ENCODE peak calls at places on chromosomes 2 and 18, in five cellular contexts. F is cardiac fibroblast, C is Peyer's patch, I is astrocyte, U is osteoblast. N is an unnamed sample.

GRCh38 chr2:38074775-38075435 is 1.0 kb downstream of the CYP1B1 start:
- DNase-seq in F (peak; percentile 54), C (no peak), I (peak; percentile 58), U (peak; percentile 89), N (peak; percentile 36)

GRCh38 chr18:48608581-48608980 is 69.8 kb downstream of the CTIF start:
- DNase-seq in F (no peak), C (no peak), I (no peak), U (no peak), N (no peak)

GRCh38 chr2:233387667-233388528 is 33.6 kb downstream of the DGKD start:
- DNase-seq in F (peak; percentile 99), C (peak; percentile 80), I (peak; percentile 91), U (peak; percentile 94), N (peak; percentile 97)

GRCh38 chr18:60892441-60892840 is 440.8 kb upstream of the CDH20 start:
- DNase-seq in F (peak; percentile 28), C (no peak), I (peak; percentile 31), U (no peak), N (no peak)

GRCh38 chr2:230671117-230671516 is 41.5 kb upstream of the CAB39 start:
- DNase-seq in F (no peak), C (no peak), I (peak; percentile 90), U (no peak), N (peak; percentile 85)

GRCh38 chr2:138641277-138641676 is 138.9 kb downstream of the NXPH2 start:
- DNase-seq in F (no peak), C (no peak), I (peak; percentile 10), U (no peak), N (no peak)

GRCh38 chr2:188416367-188416766 is 124.7 kb downstream of the GULP1 start:
- DNase-seq in F (no peak), C (no peak), I (no peak), U (peak; percentile 5), N (no peak)

GRCh38 chr18:8562914-8563313 is 46.3 kb upstream of the RAB12 start:
- DNase-seq in F (no peak), C (no peak), I (no peak), U (no peak), N (no peak)

GRCh38 chr2:41933585-41934322 is 114.1 kb upstream of the PKDCC start:
- DNase-seq in F (peak; percentile 97), C (no peak), I (peak; percentile 95), U (peak; percentile 94), N (peak; percentile 85)

GRCh38 chr2:38509322-38509946 is 93.3 kb downstream of the HNRNPLL start:
- DNase-seq in F (peak; percentile 72), C (no peak), I (peak; percentile 78), U (no peak), N (peak; percentile 60)

GRCh38 chr2:69434753-69435152 is 2.5 kb downstream of the NFU1 start:
- DNase-seq in F (no peak), C (no peak), I (no peak), U (no peak), N (no peak)

GRCh38 chr2:145587922-145588321 is 1068.0 kb upstream of the ZEB2 start:
- DNase-seq in F (no peak), C (no peak), I (no peak), U (no peak), N (no peak)

GRCh38 chr2:241417626-241418025 is 61.5 kb downstream of the FARP2 start:
- DNase-seq in F (no peak), C (no peak), I (no peak), U (no peak), N (no peak)

GRCh38 chr2:69437751-69438154 is 518 bp upstream of the NFU1 start:
- DNase-seq in F (no peak), C (peak; percentile 57), I (peak; percentile 53), U (peak; percentile 82), N (no peak)

GRCh38 chr2:11955883-11956282 is 209.5 kb downstream of the LPIN1 start:
- DNase-seq in F (no peak), C (no peak), I (no peak), U (no peak), N (no peak)

GRCh38 chr2:169676850-169677249 is 17.4 kb downstream of the CFAP210 start:
- DNase-seq in F (no peak), C (no peak), I (no peak), U (no peak), N (no peak)

GRCh38 chr2:157221394-157221988 is 36.0 kb upstream of the GALNT5 start:
- DNase-seq in F (no peak), C (no peak), I (no peak), U (no peak), N (no peak)

GRCh38 chr2:218855305-218856167 is 4.1 kb upstream of the WNT6 start:
- DNase-seq in F (no peak), C (no peak), I (no peak), U (peak; percentile 42), N (no peak)

GRCh38 chr2:231032575-231033140 is 4.7 kb upstream of the C2orf72 start:
- DNase-seq in F (no peak), C (no peak), I (no peak), U (no peak), N (no peak)

GRCh38 chr2:205849136-205849535 is 166.8 kb downstream of the NRP2 start:
- DNase-seq in F (no peak), C (no peak), I (no peak), U (no peak), N (no peak)

GRCh38 chr2:898319-898718 is 52.3 kb upstream of the SNTG2 start:
- DNase-seq in F (no peak), C (no peak), I (no peak), U (no peak), N (no peak)

GRCh38 chr2:189751080-189751658 is 11.4 kb downstream of the OSGEPL1 start:
- DNase-seq in F (peak; percentile 40), C (peak; percentile 69), I (no peak), U (peak; percentile 66), N (peak; percentile 54)

GRCh38 chr2:5846881-5847280 is 154.7 kb downstream of the SOX11 start:
- DNase-seq in F (no peak), C (no peak), I (peak; percentile 72), U (no peak), N (no peak)

GRCh38 chr2:127655209-127656073 is 9.5 kb downstream of the GPR17 start:
- DNase-seq in F (no peak), C (no peak), I (no peak), U (peak; percentile 80), N (no peak)

GRCh38 chr2:26008851-26009566 is 24.9 kb upstream of the RAB10 start:
- DNase-seq in F (peak; percentile 95), C (peak; percentile 79), I (peak; percentile 32), U (peak; percentile 90), N (peak; percentile 96)

GRCh38 chr2:100771125-100771524 is 48.8 kb upstream of the NPAS2 start:
- DNase-seq in F (no peak), C (no peak), I (no peak), U (no peak), N (no peak)

GRCh38 chr2:238816296-238816695 is 31.6 kb upstream of the TWIST2 start:
- DNase-seq in F (no peak), C (no peak), I (no peak), U (no peak), N (peak; percentile 26)

DNA sequence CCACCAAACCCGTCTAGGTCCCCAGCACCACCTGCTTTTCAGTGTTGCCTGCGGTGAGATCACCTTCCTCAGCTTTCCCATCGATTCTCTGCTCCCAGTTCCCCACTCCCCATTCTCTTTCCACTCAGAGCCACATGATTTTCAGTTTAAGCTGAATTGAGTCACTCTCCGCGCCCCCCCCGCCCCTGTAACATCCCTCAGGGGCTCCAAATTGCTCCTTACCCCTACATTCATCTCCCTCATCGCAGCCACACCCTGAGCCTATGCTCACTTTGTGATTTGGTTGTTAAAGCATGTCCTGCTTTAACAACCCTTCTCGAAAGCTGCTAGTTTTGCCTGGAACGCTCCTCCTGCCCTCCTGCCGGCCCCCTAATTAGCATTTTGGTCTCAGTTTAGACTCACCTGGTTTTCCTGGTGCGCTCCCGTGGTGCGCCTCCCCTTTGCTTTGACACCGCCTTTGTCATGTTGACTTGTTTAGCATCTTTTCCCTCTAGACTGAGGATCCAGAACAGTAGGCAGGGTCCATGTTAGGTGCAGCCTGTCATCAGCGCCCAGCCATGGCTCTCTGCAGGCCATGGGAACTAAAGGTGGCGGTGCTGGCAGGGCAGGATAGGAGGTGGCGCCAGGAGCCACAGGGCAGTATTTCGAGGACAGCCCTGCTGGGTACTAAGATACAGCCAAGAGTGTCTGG is 60.8 kb downstream of the ST3GAL5 start:
- DNase-seq in F (no peak), C (no peak), I (no peak), U (no peak), N (no peak)
- TF ChIP-seq CTCF in F (no peak), C (no peak), I (no peak), U (no peak), N (no peak)

DNA sequence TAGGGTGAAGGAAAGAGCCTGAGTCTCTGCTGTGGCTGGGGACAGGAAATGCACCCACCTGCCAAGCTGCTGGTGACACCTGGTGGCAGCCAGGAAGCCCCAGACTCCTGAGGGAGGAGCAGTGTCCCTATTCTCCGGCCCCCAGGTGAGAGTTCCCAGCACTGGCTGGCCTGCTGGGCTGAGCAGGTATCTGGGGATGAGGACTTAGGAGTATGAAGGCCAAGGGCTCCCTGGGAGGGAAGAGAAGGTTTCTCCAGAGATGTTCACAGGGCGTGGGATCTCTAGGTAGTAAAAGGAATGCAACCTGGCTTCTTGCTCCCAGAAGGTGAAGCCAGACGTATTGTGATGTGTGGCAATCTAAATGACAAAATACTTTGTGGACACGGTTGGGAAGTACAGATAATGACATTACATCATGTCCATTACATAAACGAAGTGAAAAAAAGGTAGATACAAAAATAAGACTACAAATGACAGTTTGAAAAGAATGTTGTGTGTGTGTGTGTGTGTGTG is 75.8 kb upstream of the SLC1A4 start:
- DNase-seq in F (no peak), C (peak; percentile 60), I (no peak), U (no peak), N (no peak)
- TF ChIP-seq CTCF in F (no peak), C (no peak), I (no peak), U (no peak), N (no peak)

DNA sequence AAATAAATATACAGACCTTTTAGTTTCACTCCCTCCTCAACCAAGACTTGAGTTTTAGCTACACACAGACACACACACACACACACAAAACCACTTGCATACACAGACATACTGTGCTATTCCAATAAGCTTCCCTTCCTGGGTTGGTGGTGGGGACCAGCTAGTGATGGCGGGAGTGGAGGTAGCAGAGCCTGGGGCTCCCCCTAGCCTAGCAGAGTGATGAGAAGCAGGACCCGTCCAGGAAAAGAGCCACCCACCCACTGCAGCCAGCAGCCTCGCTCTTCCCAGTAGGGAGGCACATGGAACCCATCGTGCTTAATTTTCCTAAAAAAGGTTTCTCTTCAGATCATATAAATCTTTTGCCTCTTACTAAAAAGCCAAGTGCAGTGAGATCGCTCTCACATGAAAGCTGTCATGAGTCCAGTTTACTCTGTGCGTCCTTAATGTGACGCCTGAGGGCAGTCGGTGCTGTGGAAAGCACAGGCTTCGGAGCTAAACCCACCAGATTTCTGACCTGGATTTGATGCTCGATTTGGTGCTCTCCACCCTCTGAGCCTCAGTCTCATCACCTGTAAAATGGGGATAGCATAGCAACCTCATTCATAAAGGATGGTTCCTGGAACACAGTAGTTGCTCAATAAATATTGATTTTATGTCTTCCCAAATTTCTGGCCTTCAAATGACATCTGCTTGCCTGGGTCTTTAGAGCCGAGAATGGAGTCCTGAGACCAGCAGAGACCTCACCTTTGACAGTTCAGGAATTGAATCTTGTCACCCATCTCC is 60.1 kb upstream of the YWHAQ start:
- DNase-seq in F (no peak), C (no peak), I (no peak), U (no peak), N (no peak)
- TF ChIP-seq CTCF in F (no peak), C (no peak), I (no peak), U (no peak), N (no peak)

DNA sequence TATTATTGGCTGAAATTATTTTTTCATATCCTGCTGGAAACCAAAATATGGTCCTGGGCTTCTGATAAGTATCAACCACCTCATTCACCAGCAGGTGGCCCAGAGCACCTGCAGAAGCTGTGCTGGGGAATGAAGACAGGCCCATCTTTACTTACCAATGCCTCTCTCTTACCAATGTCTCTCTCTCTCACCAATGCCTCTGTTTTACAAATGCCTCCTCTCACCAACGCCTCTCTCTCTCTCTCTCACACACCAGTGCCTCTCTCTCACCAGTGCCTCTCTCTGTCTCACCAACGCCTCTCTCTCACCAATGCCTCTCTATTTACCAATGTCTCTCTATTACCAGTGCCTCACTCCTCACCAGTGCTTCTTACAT is 2.3 kb upstream of the MAL start:
- DNase-seq in F (no peak), C (peak; percentile 51), I (no peak), U (no peak), N (no peak)
- TF ChIP-seq CTCF in F (no peak), C (no peak), I (no peak), U (no peak), N (no peak)

N was measured in foreskin fibroblast.